ENCODE peak calls at places on chromosomes 6 and 20, in four cellular contexts. J is left ventricle myocardium inferior, G is H1, A is body of pancreas. E is an unnamed sample.

GRCh38 chr6:34151321-34152041 is 5.6 kb upstream of the GRM4 start:
- DNase-seq in J (no peak), G (peak), A (no peak), E (no peak)

GRCh38 chr20:1657556-1658334 is at the start of gene SIRPG:
- DNase-seq in J (no peak), G (no peak), A (no peak), E (no peak)

GRCh38 chr6:32852844-32853540 is 512 bp downstream of the TAP1 start:
- DNase-seq in J (peak), G (peak), A (peak), E (no peak)

GRCh38 chr6:57822896-57823358 is 505.5 kb downstream of the PRIM2 start:
- DNase-seq in J (no peak), G (peak), A (no peak), E (no peak)

GRCh38 chr6:159762681-159763293 is 942 bp downstream of the ACAT2 start:
- DNase-seq in J (peak), G (no peak), A (no peak), E (no peak)

GRCh38 chr6:143505111-143505510 is 6.4 kb downstream of the FUCA2 start:
- DNase-seq in J (no peak), G (no peak), A (no peak), E (no peak)

GRCh38 chr20:20821496-20822260 is 109.2 kb upstream of the RALGAPA2 start:
- DNase-seq in J (no peak), G (peak), A (no peak), E (no peak)

GRCh38 chr6:130997061-130997753 is 65.8 kb downstream of the EPB41L2 start:
- DNase-seq in J (no peak), G (no peak), A (no peak), E (no peak)

GRCh38 chr6:146336200-146336599 is 207.4 kb upstream of the RAB32 start:
- DNase-seq in J (no peak), G (no peak), A (no peak), E (no peak)
- H3K4me3 ChIP-seq in J (no peak), G (no peak), A (no peak), E (no peak)

DNA sequence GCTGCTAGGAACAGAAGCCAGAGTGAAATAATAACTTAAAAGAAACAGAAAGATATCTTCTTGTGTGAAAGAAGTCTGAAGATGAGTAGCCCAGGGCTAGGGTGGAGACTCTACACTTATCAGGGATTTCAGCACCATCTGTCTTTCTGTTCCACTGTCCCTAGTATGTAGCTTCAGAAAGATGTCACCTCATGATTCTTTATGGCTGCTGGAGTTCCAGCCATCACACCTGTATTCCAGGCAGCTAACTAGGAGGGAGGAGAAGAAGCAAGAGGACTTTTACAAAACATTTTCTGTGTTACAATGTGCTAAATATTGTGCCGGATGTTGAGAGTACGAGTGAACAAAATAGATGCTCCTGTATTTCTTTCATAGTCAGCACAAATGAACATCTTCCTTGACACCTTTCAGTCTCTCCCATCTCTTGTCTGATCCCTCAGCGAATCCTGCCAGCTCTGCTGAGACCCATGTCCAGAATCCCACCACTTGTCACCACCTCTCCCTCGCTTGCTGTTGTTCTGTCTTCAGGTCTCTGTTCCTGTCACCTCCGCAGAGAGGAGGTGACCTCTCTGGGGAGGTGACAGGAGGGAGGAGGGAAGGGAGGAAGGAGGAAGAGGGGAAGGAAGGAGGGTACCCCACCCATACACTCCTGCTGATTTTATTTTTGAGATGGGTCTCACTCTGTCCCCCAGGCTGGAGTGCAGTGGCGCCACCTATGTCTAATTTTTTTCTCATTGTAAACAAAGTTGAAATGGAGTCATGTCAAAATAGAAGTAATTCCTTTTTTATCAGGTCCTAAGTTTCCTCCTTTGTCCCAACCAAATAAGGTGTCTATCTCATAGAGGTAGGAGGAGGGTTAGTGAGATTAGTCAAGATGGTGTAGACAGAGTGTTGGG is 188.9 kb downstream of the TFAP2C start:
- DNase-seq in J (no peak), G (no peak), A (no peak), E (no peak)
- TF ChIP-seq CTCF in J (no peak), G (peak), A (no peak), E (no peak)

GRCh38 chr6:80508885-80509630 is 402.6 kb downstream of the BCKDHB start:
- DNase-seq in J (no peak), G (no peak), A (no peak), E (no peak)
- H3K4me3 ChIP-seq in J (no peak), G (no peak), A (no peak), E (no peak)

GRCh38 chr6:93580441-93580840 is 161.1 kb upstream of the EPHA7 start:
- DNase-seq in J (no peak), G (no peak), A (no peak), E (no peak)

GRCh38 chr6:93581371-93581770 is 162.0 kb upstream of the EPHA7 start:
- DNase-seq in J (no peak), G (no peak), A (no peak), E (no peak)

GRCh38 chr6:93571341-93571740 is 152.0 kb upstream of the EPHA7 start:
- DNase-seq in J (no peak), G (no peak), A (no peak), E (no peak)

DNA sequence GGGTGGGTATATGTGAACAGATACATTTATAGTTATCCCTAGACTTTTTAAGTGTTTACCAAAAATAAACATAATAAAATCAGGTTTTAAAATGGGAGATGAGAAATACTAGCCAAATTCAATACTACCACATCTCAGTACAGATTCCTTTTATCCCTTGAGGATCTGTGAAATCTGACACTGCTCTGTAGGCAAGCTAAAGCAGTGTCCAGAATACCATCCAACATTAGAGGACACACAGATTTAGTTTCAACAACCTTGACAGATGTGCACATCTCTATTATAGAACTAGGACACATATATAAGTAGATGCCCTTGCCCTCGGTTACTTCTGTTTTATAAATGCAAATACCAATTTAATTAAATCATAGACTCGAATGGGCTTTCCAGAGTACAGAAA is 156.1 kb upstream of the EPHA7 start:
- DNase-seq in J (no peak), G (no peak), A (no peak), E (no peak)
- TF ChIP-seq CTCF in J (no peak), G (no peak), A (no peak), E (no peak)